ENCODE peak calls at places on chromosome 5, in four cellular contexts. T is T-helper 2 cell; C is stimulated activated CD4-positive, alpha-beta T cell treated with anti-CD3 and anti-CD28 coated beads, Interleukin-1b, Interleukin-23, amount 100 ng/mL, for 24 hours; K is hepatocyte. G is an unnamed sample.

GRCh38 chr5:143501176-143501840 is 97.8 kb upstream of the NR3C1 start:
- DNase-seq in K (no peak), C (no peak), T (no peak), G (no peak)

GRCh38 chr5:135190345-135191083 is 156.5 kb upstream of the PITX1 start:
- DNase-seq in C (no peak), K (no peak), T (no peak), G (no peak)

GRCh38 chr5:36357391-36357790 is 55.7 kb upstream of the RANBP3L start:
- DNase-seq in K (no peak), C (no peak), T (no peak), G (no peak)

GRCh38 chr5:142886211-142886610 is 116.0 kb downstream of the ARHGAP26 start:
- DNase-seq in C (no peak), K (no peak), T (no peak), G (no peak)

GRCh38 chr5:72160299-72160698 is 53.0 kb downstream of the MAP1B start:
- DNase-seq in T (no peak), K (no peak), C (no peak), G (no peak)

GRCh38 chr5:107032629-107033028 is 638.1 kb downstream of the EFNA5 start:
- DNase-seq in C (no peak), K (no peak), T (no peak), G (no peak)

GRCh38 chr5:149799119-149799623 is 69.1 kb downstream of the PPARGC1B start:
- DNase-seq in T (no peak), K (peak), C (no peak), G (no peak)

GRCh38 chr5:98483301-98483700 is 290.2 kb upstream of the RGMB start:
- DNase-seq in C (no peak), K (no peak), T (no peak), G (no peak)

GRCh38 chr5:132475939-132476852 is 14.4 kb downstream of the IRF1 start:
- DNase-seq in C (no peak), T (no peak), K (peak), G (no peak)

GRCh38 chr5:36734422-36734821 is 128.0 kb downstream of the SLC1A3 start:
- DNase-seq in T (no peak), C (no peak), K (peak), G (no peak)

GRCh38 chr5:88536146-88536545 is 267.5 kb upstream of the TMEM161B start:
- DNase-seq in C (no peak), T (no peak), K (no peak), G (no peak)

GRCh38 chr5:172010278-172010677 is 3.8 kb upstream of the FBXW11 start:
- DNase-seq in T (no peak), K (no peak), C (no peak), G (no peak)

GRCh38 chr5:11791777-11792176 is 112.5 kb downstream of the CTNND2 start:
- DNase-seq in T (no peak), C (no peak), K (no peak), G (no peak)

GRCh38 chr5:10914741-10915480 is 153.9 kb upstream of the DAP start:
- DNase-seq in K (no peak), T (no peak), C (no peak), G (no peak)

GRCh38 chr5:78779771-78780616 is 131.4 kb upstream of the LHFPL2 start:
- DNase-seq in K (no peak), T (no peak), C (no peak), G (no peak)

GRCh38 chr5:181198905-181199519 is 6.0 kb downstream of the TRIM7 start:
- DNase-seq in K (no peak), T (no peak), C (no peak), G (no peak)

GRCh38 chr5:107669543-107670027 is 1.2 kb downstream of the EFNA5 start:
- DNase-seq in T (no peak), K (peak), C (no peak), G (no peak)

GRCh38 chr5:136066705-136067271 is 38.0 kb downstream of the TGFBI start:
- DNase-seq in K (no peak), C (no peak), T (no peak), G (no peak)

GRCh38 chr5:43110606-43111170 is 10.0 kb upstream of the ZNF131 start:
- DNase-seq in C (no peak), K (peak), T (peak), G (peak)

GRCh38 chr5:157533011-157533481 is 42.5 kb downstream of the ADAM19 start:
- DNase-seq in C (no peak), T (no peak), K (no peak), G (no peak)

GRCh38 chr5:36177715-36178556 is 26.0 kb downstream of the SKP2 start:
- DNase-seq in K (peak), C (no peak), T (no peak), G (no peak)

GRCh38 chr5:153504726-153505125 is 14.3 kb downstream of the GRIA1 start:
- DNase-seq in C (no peak), T (no peak), K (no peak), G (no peak)

GRCh38 chr5:116063950-116064349 is 20.9 kb upstream of the COMMD10 start:
- DNase-seq in K (no peak), T (no peak), C (no peak), G (no peak)

GRCh38 chr5:154898210-154898609 is 39.8 kb downstream of the CNOT8 start:
- DNase-seq in T (no peak), C (no peak), K (no peak), G (no peak)

G was measured in CD8-positive, alpha-beta T cell.